ENCODE peak calls at places on chromosomes 3 and 15, in seven cellular contexts. A is T-cell, I is LHCN-M2, Q is left ventricle myocardium inferior, M is hypothalamus, U is ELR, L is NCI-H2029 treated with DMSO at 0.1 percent for 48 hours. D is an unnamed sample.

GRCh38 chr3:4656059-4656458 is 162.9 kb downstream of the ITPR1 start:
- DNase-seq in A (no peak), I (peak), Q (peak), M (peak), U (peak), L (peak), D (peak)

GRCh38 chr3:195208183-195208582 is 62.8 kb downstream of the XXYLT1 start:
- DNase-seq in A (no peak), I (peak), Q (no peak), M (no peak), U (no peak), L (no peak), D (no peak)

GRCh38 chr3:151404316-151404715 is 19.8 kb upstream of the P2RY12 start:
- DNase-seq in A (no peak), I (peak), Q (no peak), M (no peak), U (peak), L (no peak), D (no peak)

GRCh38 chr3:60788185-60788584 is 463.1 kb downstream of the FHIT start:
- DNase-seq in A (no peak), I (no peak), Q (no peak), M (no peak), U (no peak), L (no peak), D (no peak)

GRCh38 chr3:27392950-27393679 is 23.9 kb upstream of the NEK10 start:
- DNase-seq in A (no peak), I (no peak), Q (no peak), M (no peak), U (no peak), L (no peak), D (no peak)

GRCh38 chr15:95972136-95972553 is 358.4 kb upstream of the NR2F2 start:
- DNase-seq in A (no peak), I (peak), Q (no peak), M (no peak), U (peak), L (no peak), D (no peak)

GRCh38 chr3:114464548-114464947 is 170.7 kb downstream of the TIGIT start:
- DNase-seq in A (no peak), I (no peak), Q (no peak), M (no peak), U (no peak), L (no peak), D (no peak)

GRCh38 chr3:184284696-184285095 is 8.9 kb downstream of the ECE2 start:
- DNase-seq in A (no peak), I (peak), Q (no peak), M (no peak), U (peak), L (peak), D (peak)

GRCh38 chr3:196096382-196096953 is 14.6 kb upstream of the TFRC start:
- DNase-seq in A (no peak), I (peak), Q (peak), M (no peak), U (no peak), L (no peak), D (peak)

GRCh38 chr3:159796744-159797143 is 191.9 kb upstream of the IL12A start:
- DNase-seq in A (no peak), I (peak), Q (no peak), M (no peak), U (peak), L (no peak), D (no peak)

GRCh38 chr15:56040081-56041035 is 46.9 kb upstream of the NEDD4 start:
- DNase-seq in A (no peak), I (peak), Q (peak), M (no peak), U (peak), L (no peak), D (no peak)